ENCODE peak calls at places on chromosomes 11 and 22, in six cellular contexts. K is sigmoid colon; O is GM23248; P is hepatocyte; Q is cardiac muscle cell; T is CD4-positive, alpha-beta memory T cell. V is an unnamed sample. For H3K4me1, the result is how much of the 10 kb centered on the place peaks cover.

GRCh38 chr11:34274712-34275398 is 83.0 kb downstream of the ABTB2 start:
- DNase-seq in T (no peak), P (peak), K (peak), Q (peak), O (peak), V (no peak)

GRCh38 chr11:7321708-7322448 is 70.2 kb downstream of the SYT9 start:
- DNase-seq in Q (no peak), K (no peak), T (no peak), P (no peak), O (no peak), V (no peak)

GRCh38 chr11:57399221-57399620 is 8.8 kb upstream of the PRG2 start:
- DNase-seq in O (no peak), T (no peak), K (no peak), P (no peak), Q (no peak), V (no peak)

GRCh38 chr11:34379539-34379938 is 21.7 kb upstream of the ABTB2 start:
- DNase-seq in Q (no peak), T (no peak), O (no peak), P (no peak), K (no peak), V (no peak)

GRCh38 chr11:116066777-116067176 is 562.6 kb upstream of the CADM1 start:
- DNase-seq in P (no peak), O (no peak), Q (no peak), T (no peak), K (no peak), V (no peak)

GRCh38 chr11:71988050-71988449 is 10.7 kb upstream of the IL18BP start:
- DNase-seq in Q (peak), O (peak), T (no peak), P (no peak), K (peak), V (no peak)

GRCh38 chr22:20131856-20132685 is 467 bp downstream of the ZDHHC8 start:
- DNase-seq in O (peak), K (peak), Q (no peak), T (peak), P (peak), V (no peak)

GRCh38 chr11:33444835-33445594 is 187.8 kb downstream of the HIPK3 start:
- DNase-seq in P (no peak), K (no peak), T (no peak), Q (peak), O (peak), V (no peak)

GRCh38 chr11:15208570-15209222 is 94.0 kb downstream of the INSC start:
- DNase-seq in O (peak), T (peak), P (peak), Q (peak), K (peak), V (peak)

GRCh38 chr11:103222801-103223200 is 113.6 kb downstream of the DYNC2H1 start:
- DNase-seq in O (no peak), K (no peak), Q (peak), T (no peak), P (no peak), V (no peak)

GRCh38 chr11:108316061-108316460 is 93.2 kb downstream of the ATM start:
- DNase-seq in Q (no peak), K (no peak), P (no peak), T (no peak), O (no peak), V (no peak)

GRCh38 chr22:19039796-19040580 is 82.2 kb downstream of the DGCR2 start:
- DNase-seq in P (no peak), T (no peak), K (peak), O (no peak), Q (no peak), V (no peak)

GRCh38 chr22:38404419-38404818 is 50.6 kb downstream of the KCNJ4 start:
- DNase-seq in K (no peak), P (no peak), Q (no peak), T (no peak), O (no peak), V (no peak)

GRCh38 chr11:71165771-71166170 is 86.6 kb downstream of the SHANK2 start:
- DNase-seq in Q (no peak), K (peak), P (no peak), T (no peak), O (no peak), V (no peak)

GRCh38 chr11:63768232-63769043 is at the start of gene ZFTA:
- DNase-seq in O (peak), T (peak), K (peak), Q (peak), P (peak), V (peak)

GRCh38 chr22:12601870-12602779 is 2925.9 kb upstream of the OR11H1 start:
- DNase-seq in O (no peak), K (peak), Q (no peak), T (no peak), P (peak), V (no peak)

GRCh38 chr11:117565709-117566108 is 231.3 kb downstream of the DSCAML1 start:
- DNase-seq in P (no peak), Q (no peak), K (no peak), T (no peak), O (no peak), V (no peak)

GRCh38 chr22:46070722-46071450 is 79.4 kb upstream of the PPARA start:
- DNase-seq in P (peak), T (peak), Q (peak), O (peak), K (peak), V (peak)

GRCh38 chr11:95085117-95085825 is 4.4 kb upstream of the ENDOD1 start:
- DNase-seq in T (no peak), O (no peak), K (no peak), Q (no peak), P (no peak), V (no peak)

GRCh38 chr11:14746857-14747256 is 103.3 kb downstream of the PDE3B start:
- DNase-seq in O (no peak), P (no peak), K (no peak), T (no peak), Q (no peak), V (no peak)

GRCh38 chr22:49807780-49808708 is 19.6 kb downstream of the BRD1 start:
- DNase-seq in Q (peak), P (no peak), T (peak), O (no peak), K (no peak), V (no peak)

GRCh38 chr11:131464481-131464880 is 94.1 kb downstream of the NTM start:
- DNase-seq in O (no peak), T (no peak), P (no peak), K (no peak), Q (no peak), V (no peak)

GRCh38 chr11:687751-688150 is 7.3 kb downstream of the DEAF1 start:
- DNase-seq in Q (no peak), O (no peak), K (no peak), T (no peak), P (no peak), V (no peak)

GRCh38 chr22:28907311-28908008 is 24.1 kb downstream of the ZNRF3 start:
- DNase-seq in P (no peak), O (no peak), T (no peak), K (peak), Q (no peak), V (peak)

GRCh38 chr22:47370448-47371262 is 608.2 kb downstream of the TBC1D22A start:
- DNase-seq in T (no peak), K (no peak), P (no peak), Q (no peak), O (no peak), V (no peak)

GRCh38 chr11:69638941-69639681 is 1.8 kb upstream of the CCND1 start:
- DNase-seq in T (no peak), O (peak), K (peak), P (peak), Q (peak), V (peak)

GRCh38 chr22:23054531-23055257 is 15.6 kb upstream of the GNAZ start:
- DNase-seq in O (no peak), K (no peak), Q (no peak), P (peak), T (no peak), V (no peak)

DNA sequence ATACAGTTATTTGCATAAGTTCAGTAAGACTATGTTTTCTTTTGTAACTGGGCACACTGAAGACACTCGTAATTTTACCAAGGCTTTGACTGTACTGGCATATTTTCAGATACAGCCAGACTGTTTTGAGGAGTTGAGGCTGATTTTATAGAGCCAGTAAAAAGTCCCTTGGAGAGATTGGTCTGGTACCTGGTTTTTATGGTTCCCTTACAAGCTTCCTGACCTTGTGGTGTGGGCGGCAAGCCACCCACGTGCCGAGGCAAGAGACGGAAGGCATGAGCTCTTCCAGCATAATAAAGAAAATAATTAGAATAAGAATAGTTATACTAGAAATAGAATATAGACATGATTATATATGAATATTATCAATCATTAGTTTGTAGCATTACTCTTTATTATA is 11.3 kb upstream of the GSTP1 start:
- DNase-seq in K (no peak), P (no peak), O (no peak), Q (no peak), T (no peak), V (no peak)
- H3K4me1 ChIP-seq in K (under half), P (under half), O (under half), Q (under half), T (under half), V (under half)

DNA sequence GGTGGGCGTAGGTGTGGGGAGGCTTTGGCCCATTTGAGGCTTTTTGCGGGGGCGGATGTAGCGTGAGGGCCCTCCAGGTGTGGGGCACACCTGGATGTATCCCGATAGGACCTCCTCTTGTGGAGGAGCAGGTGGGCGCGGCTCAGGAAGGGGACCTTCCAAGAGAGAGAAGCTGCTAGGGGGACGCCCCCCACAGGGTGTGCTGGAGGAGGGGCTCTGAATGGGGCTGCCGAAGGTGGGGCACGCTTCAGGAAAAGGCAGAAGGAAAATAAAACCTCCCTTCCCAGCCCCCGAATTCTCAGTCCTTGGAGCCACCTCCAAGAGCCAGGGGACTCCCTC is 621 bp downstream of the SGSM1 start:
- DNase-seq in K (no peak), O (no peak), T (no peak), Q (no peak), P (peak), V (peak)
- H3K4me3 ChIP-seq in K (peak), O (no peak), T (peak), Q (peak), P (peak), V (peak)

GRCh38 chr11:118870396-118871343 is 13.0 kb upstream of the CXCR5 start:
- DNase-seq in K (peak), T (no peak), Q (peak), P (no peak), O (peak), V (no peak)

GRCh38 chr11:118872403-118872821 is 11.3 kb upstream of the CXCR5 start:
- DNase-seq in P (no peak), O (no peak), Q (no peak), K (no peak), T (peak), V (no peak)

GRCh38 chr11:118873804-118874203 is 9.9 kb upstream of the CXCR5 start:
- DNase-seq in Q (no peak), O (no peak), T (no peak), P (no peak), K (no peak), V (no peak)

GRCh38 chr11:118868659-118869058 is 15.0 kb upstream of the CXCR5 start:
- DNase-seq in O (no peak), Q (no peak), T (no peak), P (no peak), K (no peak), V (no peak)
- H3K4me1 ChIP-seq in O (under half), Q (under half), T (under half), P (under half), K (under half), V (under half)

DNA sequence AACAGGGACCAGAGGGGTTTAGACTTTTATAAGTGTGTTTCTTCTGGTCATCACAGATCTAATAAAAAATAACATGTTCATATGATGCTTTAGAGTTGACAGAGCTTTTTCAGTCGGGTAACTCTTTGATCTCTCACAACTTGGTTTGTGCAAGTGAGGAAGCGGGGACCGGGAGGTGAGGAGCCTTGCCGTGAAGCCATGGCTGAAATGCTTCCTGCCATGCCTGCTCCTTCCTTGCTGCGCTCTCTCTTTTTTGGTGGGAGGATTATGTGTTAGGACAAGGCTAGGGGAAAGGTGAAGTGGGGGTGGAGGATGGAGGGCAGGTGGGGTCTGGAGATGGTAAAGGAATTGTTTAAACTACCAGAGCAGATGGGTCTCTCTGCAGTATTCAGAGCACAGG is 23.8 kb downstream of the TEAD1 start:
- DNase-seq in P (no peak), Q (no peak), K (no peak), T (no peak), O (no peak), V (no peak)
- H3K4me3 ChIP-seq in P (no peak), Q (no peak), K (no peak), T (no peak), O (no peak), V (no peak)

GRCh38 chr22:21573293-21573734 is 5.8 kb downstream of the UBE2L3 start:
- DNase-seq in Q (no peak), T (no peak), K (no peak), P (no peak), O (no peak), V (no peak)

GRCh38 chr22:21573750-21574494 is 6.4 kb downstream of the UBE2L3 start:
- DNase-seq in K (no peak), O (no peak), P (no peak), Q (no peak), T (no peak), V (no peak)

GRCh38 chr22:21569459-21570161 is 2.1 kb downstream of the UBE2L3 start:
- DNase-seq in T (no peak), Q (no peak), P (no peak), K (no peak), O (no peak), V (peak)

GRCh38 chr22:21570398-21570797 is 2.9 kb downstream of the UBE2L3 start:
- DNase-seq in P (no peak), K (no peak), Q (no peak), O (peak), T (no peak), V (peak)

DNA sequence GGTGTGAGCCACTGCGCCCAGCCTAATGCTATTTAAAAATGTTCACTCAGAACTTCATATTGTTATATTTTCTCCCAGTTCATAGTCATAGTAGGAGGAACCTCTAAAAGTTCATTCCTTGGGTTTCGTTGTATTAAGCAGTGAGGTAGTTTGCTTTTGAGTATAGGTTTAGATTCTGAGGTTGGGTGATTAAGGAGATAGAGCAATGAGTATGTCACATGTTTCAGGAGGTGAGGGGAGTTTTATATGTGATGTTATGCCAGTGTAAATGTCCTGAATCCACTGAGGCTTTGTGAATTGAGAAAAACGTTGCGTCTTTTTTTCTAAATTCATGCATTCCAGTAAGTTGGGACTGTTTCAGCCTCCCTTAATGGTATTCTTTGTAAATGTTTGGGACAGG is 4.2 kb downstream of the UBE2L3 start:
- DNase-seq in K (no peak), O (no peak), T (no peak), P (no peak), Q (no peak), V (no peak)
- H3K4me1 ChIP-seq in K (half or more), O (under half), T (half or more), P (under half), Q (under half), V (under half)

V was measured in HAP-1.